ENCODE peak calls at places on chromosomes 3 and 15, in five cellular contexts. M is activated CD4-positive, alpha-beta T cell treated with anti-CD3 and anti-CD28 coated beads, Interleukin-2, amount 50 U/mL, for 24 hours; A is C1 segment of cervical spinal cord; Y is RKO; P is GM03348. K is an unnamed sample.

GRCh38 chr3:79672075-79672474 is 95.7 kb downstream of the ROBO1 start:
- DNase-seq in Y (no peak), M (no peak), P (no peak), A (no peak), K (no peak)

GRCh38 chr3:30227571-30228301 is 378.7 kb upstream of the TGFBR2 start:
- DNase-seq in P (peak), A (no peak), Y (no peak), M (no peak), K (no peak)

GRCh38 chr15:35460616-35461015 is 85.3 kb downstream of the DPH6 start:
- DNase-seq in A (no peak), Y (no peak), P (no peak), M (no peak), K (no peak)

GRCh38 chr3:38155825-38156224 is 9.5 kb upstream of the OXSR1 start:
- DNase-seq in P (no peak), A (no peak), Y (no peak), M (no peak), K (no peak)

GRCh38 chr15:82881747-82882146 is 70.8 kb downstream of the HOMER2 start:
- DNase-seq in A (no peak), Y (no peak), P (no peak), M (no peak), K (no peak)

GRCh38 chr3:89116486-89116885 is 9.1 kb downstream of the EPHA3 start:
- DNase-seq in A (no peak), P (peak), M (no peak), Y (no peak), K (no peak)

GRCh38 chr3:52742418-52743041 is 28.2 kb downstream of the NEK4 start:
- DNase-seq in P (peak), Y (peak), A (no peak), M (no peak), K (no peak)

GRCh38 chr3:14332392-14332791 is 70.0 kb upstream of the SLC6A6 start:
- DNase-seq in Y (no peak), A (no peak), P (no peak), M (no peak), K (no peak)

GRCh38 chr15:47688573-47689086 is 28.7 kb upstream of the SEMA6D start:
- DNase-seq in M (no peak), Y (no peak), P (peak), A (no peak), K (no peak)

GRCh38 chr15:71093089-71094024 is 21.9 kb upstream of the THSD4 start:
- DNase-seq in P (peak), A (no peak), M (no peak), Y (peak), K (peak)